ENCODE peak calls at places on chromosomes 2 and 18, in five cellular contexts. I is GM23338, U is stomach, A is HCT116, Y is K562. G is an unnamed sample.
A peak's percentile ranks its signal among the peaks of the same experiment; 100 is the strongest.

GRCh38 chr2:37658682-37659081 is 12.8 kb downstream of the CDC42EP3 start:
- DNase-seq in I (no peak), U (no peak), A (no peak), Y (no peak), G (no peak)

GRCh38 chr2:33000986-33001385 is 54.2 kb downstream of the LTBP1 start:
- DNase-seq in I (no peak), U (no peak), A (no peak), Y (no peak), G (no peak)

GRCh38 chr18:46502444-46502843 is 154.6 kb downstream of the LOXHD1 start:
- DNase-seq in I (peak; percentile 69), U (no peak), A (no peak), Y (peak; percentile 26), G (no peak)

GRCh38 chr2:133475610-133476009 is 92.7 kb downstream of the NCKAP5 start:
- DNase-seq in I (no peak), U (no peak), A (no peak), Y (no peak), G (no peak)

GRCh38 chr2:241036397-241036963 is 38.1 kb downstream of the SNED1 start:
- DNase-seq in I (peak; percentile 80), U (peak; percentile 62), A (no peak), Y (peak; percentile 63), G (peak; percentile 69)

GRCh38 chr2:232873292-232873908 is 3.3 kb downstream of the SNORC start:
- DNase-seq in I (no peak), U (no peak), A (no peak), Y (no peak), G (no peak)

GRCh38 chr2:62287895-62288589 is 92.1 kb downstream of the B3GNT2 start:
- DNase-seq in I (no peak), U (peak; percentile 63), A (no peak), Y (peak; percentile 68), G (peak; percentile 77)

GRCh38 chr2:109098251-109098920 is 30.6 kb upstream of the SH3RF3 start:
- DNase-seq in I (no peak), U (no peak), A (no peak), Y (no peak), G (no peak)

GRCh38 chr2:240219208-240219890 is 78.9 kb upstream of the OTOS start:
- DNase-seq in I (no peak), U (peak; percentile 3), A (no peak), Y (no peak), G (no peak)

GRCh38 chr2:162244559-162245031 is 1.4 kb upstream of the FAP start:
- DNase-seq in I (no peak), U (no peak), A (peak; percentile 22), Y (no peak), G (no peak)

GRCh38 chr2:148658807-148659722 is 14.5 kb downstream of the EPC2 start:
- DNase-seq in I (no peak), U (no peak), A (no peak), Y (no peak), G (no peak)

GRCh38 chr2:100832885-100833284 is 12.9 kb downstream of the NPAS2 start:
- DNase-seq in I (no peak), U (no peak), A (no peak), Y (no peak), G (peak; percentile 68)

GRCh38 chr18:55244520-55244919 is 285.3 kb upstream of the CCDC68 start:
- DNase-seq in I (no peak), U (no peak), A (no peak), Y (no peak), G (no peak)

GRCh38 chr18:55245200-55245599 is 285.9 kb upstream of the CCDC68 start:
- DNase-seq in I (no peak), U (no peak), A (no peak), Y (no peak), G (no peak)

GRCh38 chr18:55243852-55244251 is 284.6 kb upstream of the CCDC68 start:
- DNase-seq in I (no peak), U (no peak), A (no peak), Y (no peak), G (no peak)

GRCh38 chr18:55241016-55241415 is 281.8 kb upstream of the CCDC68 start:
- DNase-seq in I (no peak), U (no peak), A (no peak), Y (no peak), G (no peak)

DNA sequence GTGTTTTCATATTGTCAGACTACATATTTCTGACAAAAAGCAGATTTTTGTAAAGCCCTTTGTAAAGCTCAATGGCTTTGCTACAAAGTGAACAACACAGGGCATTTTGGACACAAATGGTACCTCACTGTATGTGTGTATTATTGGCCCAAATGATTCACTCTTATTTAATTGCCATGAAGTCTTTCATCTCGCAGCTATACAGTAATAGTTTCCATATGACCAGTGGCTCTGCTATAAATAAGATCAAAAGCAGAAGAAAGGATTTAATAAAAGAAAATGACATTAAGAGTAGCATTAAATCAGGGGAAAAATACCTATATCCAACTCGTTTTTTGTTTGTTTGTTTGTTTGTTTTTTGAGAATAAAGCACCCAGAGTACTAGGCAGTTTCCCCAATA is 284.0 kb upstream of the CCDC68 start:
- DNase-seq in I (no peak), U (no peak), A (no peak), Y (no peak), G (no peak)
- TF ChIP-seq POLR2AphosphoS5 in I (no peak), U (no peak), A (no peak), Y (no peak), G (no peak)

DNA sequence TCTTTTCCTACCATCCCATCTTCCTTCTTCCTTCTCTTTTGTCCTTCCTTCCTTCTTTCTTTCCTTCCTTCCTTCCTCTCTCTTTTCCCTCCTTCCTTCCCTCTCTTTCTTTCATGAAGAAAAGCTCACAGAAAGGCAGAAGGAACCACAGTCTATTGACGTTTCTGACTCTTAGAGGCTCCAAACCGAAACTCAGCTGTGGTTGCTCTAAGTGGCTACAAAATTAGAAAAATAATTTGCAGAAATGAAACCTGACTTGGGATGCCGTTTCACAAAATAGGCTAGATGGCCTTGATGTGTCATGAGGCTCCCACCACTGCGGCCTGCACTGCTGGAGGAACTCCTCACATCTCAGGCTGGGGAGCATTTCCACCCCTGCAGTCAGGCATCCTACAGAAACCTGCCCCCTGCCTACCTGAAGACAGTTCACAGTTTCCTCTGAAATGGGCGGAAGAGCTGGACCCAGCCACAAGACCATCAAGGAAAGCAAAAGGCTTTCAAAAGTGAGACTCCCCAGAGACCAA is 165.6 kb downstream of the SMAD7 start:
- DNase-seq in I (no peak), U (no peak), A (no peak), Y (no peak), G (peak; percentile 54)
- H3K4me1 ChIP-seq in I (no peaks in the 10 kb centered on the region), U (peaks cover 58% of the 10 kb centered on the region), A (peaks cover 9% of the 10 kb centered on the region), Y (peaks cover 17% of the 10 kb centered on the region), G (peaks cover 31% of the 10 kb centered on the region)

GRCh38 chr2:72901426-72901825 is 14.2 kb downstream of the SPR start:
- DNase-seq in I (no peak), U (no peak), A (no peak), Y (peak; percentile 58), G (no peak)
- TF ChIP-seq POLR2AphosphoS5 in I (no peak), U (no peak), A (no peak), Y (peak; percentile 94), G (no peak)

GRCh38 chr2:64987001-64987962 is 1.9 kb upstream of the SLC1A4 start:
- DNase-seq in I (no peak), U (no peak), A (no peak), Y (no peak), G (no peak)

GRCh38 chr2:64988420-64989125 is 626 bp upstream of the SLC1A4 start:
- DNase-seq in I (peak; percentile 66), U (peak; percentile 69), A (peak; percentile 19), Y (peak; percentile 90), G (peak; percentile 79)

GRCh38 chr2:64989126-64989981 is at the start of gene SLC1A4:
- DNase-seq in I (peak; percentile 81), U (peak; percentile 91), A (peak; percentile 27), Y (peak; percentile 96), G (peak; percentile 93)

GRCh38 chr2:64989982-64990614 is 899 bp downstream of the SLC1A4 start:
- DNase-seq in I (peak; percentile 72), U (peak; percentile 28), A (no peak), Y (peak; percentile 29), G (peak; percentile 32)

GRCh38 chr2:64987963-64988419 is 1.2 kb upstream of the SLC1A4 start:
- DNase-seq in I (peak; percentile 83), U (no peak), A (no peak), Y (no peak), G (no peak)
- H3K4me1 ChIP-seq in I (peaks cover 7% of the 10 kb centered on the region), U (peaks cover 51% of the 10 kb centered on the region), A (no peaks in the 10 kb centered on the region), Y (peaks cover 24% of the 10 kb centered on the region), G (peaks cover 27% of the 10 kb centered on the region)

GRCh38 chr2:239151201-239152131 is 249.4 kb downstream of the HDAC4 start:
- DNase-seq in I (no peak), U (peak; percentile 15), A (no peak), Y (no peak), G (peak; percentile 10)
- TF ChIP-seq POLR2AphosphoS5 in I (no peak), U (no peak), A (no peak), Y (no peak), G (no peak)

GRCh38 chr2:85371045-85371444 is 16.5 kb downstream of the ELMOD3 start:
- DNase-seq in I (no peak), U (no peak), A (no peak), Y (no peak), G (no peak)
- H3K4me1 ChIP-seq in I (no peaks in the 10 kb centered on the region), U (peaks cover 3% of the 10 kb centered on the region), A (no peaks in the 10 kb centered on the region), Y (no peaks in the 10 kb centered on the region), G (no peaks in the 10 kb centered on the region)

GRCh38 chr2:31013311-31013710 is 124.9 kb downstream of the GALNT14 start:
- DNase-seq in I (no peak), U (no peak), A (no peak), Y (no peak), G (no peak)

GRCh38 chr2:31011565-31011964 is 126.7 kb downstream of the GALNT14 start:
- DNase-seq in I (no peak), U (no peak), A (no peak), Y (no peak), G (no peak)

GRCh38 chr2:31004252-31004651 is 134.0 kb downstream of the GALNT14 start:
- DNase-seq in I (no peak), U (no peak), A (no peak), Y (no peak), G (no peak)

GRCh38 chr2:31012384-31012783 is 125.9 kb downstream of the GALNT14 start:
- DNase-seq in I (no peak), U (no peak), A (no peak), Y (no peak), G (no peak)

GRCh38 chr2:31008571-31009114 is 129.6 kb downstream of the GALNT14 start:
- DNase-seq in I (no peak), U (no peak), A (no peak), Y (no peak), G (no peak)
- TF ChIP-seq POLR2AphosphoS5 in I (no peak), U (no peak), A (no peak), Y (no peak), G (no peak)

GRCh38 chr2:217892560-217892959 is 110.2 kb downstream of the TNS1 start:
- DNase-seq in I (no peak), U (no peak), A (no peak), Y (no peak), G (no peak)
- H3K4me1 ChIP-seq in I (no peaks in the 10 kb centered on the region), U (peaks cover 75% of the 10 kb centered on the region), A (no peaks in the 10 kb centered on the region), Y (peaks cover 5% of the 10 kb centered on the region), G (no peaks in the 10 kb centered on the region)

GRCh38 chr18:50446629-50447028 is 71.8 kb downstream of the SKA1 start:
- DNase-seq in I (peak; percentile 8), U (no peak), A (no peak), Y (no peak), G (no peak)
- TF ChIP-seq POLR2AphosphoS5 in I (no peak), U (no peak), A (no peak), Y (no peak), G (no peak)